ENCODE peak calls at places on chromosomes 11 and 22, in nine cellular contexts. R is IMR-90, W is GM23248, X is H9, T is neural progenitor cell, J is PC-9, S is A549, B is HCT116, I is fibroblast of lung. G is an unnamed sample.

GRCh38 chr11:61832758-61833157 is 4.7 kb downstream of the FADS2 start:
- DNase-seq in R (no peak), W (no peak), X (no peak), T (no peak), J (no peak), S (no peak), B (no peak), I (no peak), G (no peak)

GRCh38 chr22:30196141-30196866 is 50.3 kb downstream of the LIF start:
- DNase-seq in R (peak; percentile 100), W (peak; percentile 100), X (peak; percentile 87), T (peak; percentile 29), J (peak; percentile 100), S (peak; percentile 83), B (peak; percentile 91), I (peak; percentile 100), G (peak; percentile 99)

GRCh38 chr11:122494171-122494570 is 161.4 kb upstream of the UBASH3B start:
- DNase-seq in R (peak; percentile 1), W (peak; percentile 58), X (no peak), T (no peak), J (no peak), S (no peak), B (no peak), I (peak; percentile 53), G (no peak)

GRCh38 chr11:130782361-130783221 is 133.7 kb downstream of the SNX19 start:
- DNase-seq in R (peak; percentile 52), W (peak; percentile 79), X (no peak), T (peak; percentile 27), J (peak; percentile 51), S (no peak), B (no peak), I (peak; percentile 64), G (peak; percentile 61)

GRCh38 chr22:38180841-38181452 is 683 bp downstream of the PLA2G6 start:
- DNase-seq in R (no peak), W (peak; percentile 33), X (no peak), T (no peak), J (peak; percentile 83), S (no peak), B (no peak), I (peak; percentile 23), G (no peak)

GRCh38 chr22:40482391-40482790 is 112.0 kb downstream of the SGSM3 start:
- DNase-seq in R (no peak), W (no peak), X (no peak), T (no peak), J (peak; percentile 76), S (no peak), B (no peak), I (no peak), G (no peak)

GRCh38 chr22:47356433-47357011 is 594.1 kb downstream of the TBC1D22A start:
- DNase-seq in R (no peak), W (no peak), X (no peak), T (no peak), J (no peak), S (no peak), B (no peak), I (no peak), G (no peak)

GRCh38 chr11:83293436-83293732 is 7.2 kb upstream of the CCDC90B start:
- DNase-seq in R (no peak), W (no peak), X (no peak), T (no peak), J (no peak), S (no peak), B (no peak), I (no peak), G (no peak)

GRCh38 chr11:36027731-36028130 is 83.9 kb downstream of the LDLRAD3 start:
- DNase-seq in R (no peak), W (no peak), X (no peak), T (no peak), J (no peak), S (no peak), B (no peak), I (no peak), G (no peak)

GRCh38 chr11:114154271-114155047 is 94.9 kb downstream of the ZBTB16 start:
- DNase-seq in R (no peak), W (peak; percentile 60), X (no peak), T (no peak), J (no peak), S (no peak), B (no peak), I (peak; percentile 99), G (peak; percentile 72)

GRCh38 chr11:1834132-1834610 is 619 bp upstream of the SYT8 start:
- DNase-seq in R (no peak), W (no peak), X (no peak), T (no peak), J (peak; percentile 87), S (no peak), B (peak; percentile 74), I (no peak), G (no peak)

GRCh38 chr22:39409630-39410029 is 10.1 kb downstream of the TAB1 start:
- DNase-seq in R (no peak), W (no peak), X (no peak), T (no peak), J (no peak), S (no peak), B (no peak), I (no peak), G (no peak)

GRCh38 chr11:90219438-90219837 is 3.4 kb downstream of the CHORDC1 start:
- DNase-seq in R (no peak), W (no peak), X (no peak), T (no peak), J (no peak), S (no peak), B (no peak), I (no peak), G (no peak)

GRCh38 chr11:90222152-90222458 is 744 bp downstream of the CHORDC1 start:
- DNase-seq in R (no peak), W (no peak), X (no peak), T (no peak), J (no peak), S (no peak), B (no peak), I (peak; percentile 38), G (no peak)

GRCh38 chr11:90220391-90220790 is 2.5 kb downstream of the CHORDC1 start:
- DNase-seq in R (peak; percentile 72), W (peak; percentile 84), X (no peak), T (no peak), J (peak; percentile 52), S (peak; percentile 7), B (no peak), I (peak; percentile 75), G (peak; percentile 41)

GRCh38 chr11:90216611-90217010 is 6.2 kb downstream of the CHORDC1 start:
- DNase-seq in R (no peak), W (no peak), X (no peak), T (no peak), J (no peak), S (no peak), B (no peak), I (no peak), G (no peak)

DNA sequence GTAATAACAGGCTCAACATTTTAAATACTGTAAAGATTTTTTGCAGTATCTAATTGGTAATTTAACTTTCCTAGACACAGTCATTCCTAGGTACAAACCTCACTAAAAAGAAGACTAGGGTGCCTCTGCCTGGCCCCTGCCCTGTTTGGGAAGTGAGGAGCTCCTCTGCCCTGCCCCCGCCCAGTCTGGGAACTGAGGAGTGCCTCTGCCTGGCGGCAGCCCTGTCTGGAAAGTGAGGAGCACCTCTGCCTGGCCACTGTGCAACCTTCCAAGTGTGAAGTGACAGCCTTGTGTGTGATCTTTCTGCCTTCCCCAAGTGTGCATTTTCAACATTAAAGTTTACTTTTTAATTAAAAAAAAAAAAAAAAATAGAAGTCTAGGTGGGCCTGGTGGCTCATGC is 4.2 kb downstream of the CHORDC1 start:
- DNase-seq in R (no peak), W (no peak), X (peak; percentile 49), T (peak; percentile 55), J (no peak), S (no peak), B (no peak), I (no peak), G (no peak)
- H3K4me1 ChIP-seq in R (peaks cover 6% of the 10 kb centered on the region), W (peaks cover 17% of the 10 kb centered on the region), X (no peaks in the 10 kb centered on the region), T (peaks cover 17% of the 10 kb centered on the region), J (peaks cover 36% of the 10 kb centered on the region), S (peaks cover 37% of the 10 kb centered on the region), B (peaks cover 33% of the 10 kb centered on the region), I (no peaks in the 10 kb centered on the region), G (peaks cover 4% of the 10 kb centered on the region)

GRCh38 chr11:120090411-120090810 is 47.5 kb downstream of the TRIM29 start:
- DNase-seq in R (no peak), W (no peak), X (no peak), T (no peak), J (no peak), S (no peak), B (no peak), I (no peak), G (no peak)

GRCh38 chr11:120089036-120090001 is 48.6 kb downstream of the TRIM29 start:
- DNase-seq in R (no peak), W (no peak), X (no peak), T (no peak), J (no peak), S (no peak), B (no peak), I (no peak), G (no peak)

GRCh38 chr11:120088056-120088455 is 49.9 kb downstream of the TRIM29 start:
- DNase-seq in R (no peak), W (no peak), X (no peak), T (no peak), J (no peak), S (no peak), B (no peak), I (no peak), G (no peak)

GRCh38 chr11:120091701-120092100 is 46.2 kb downstream of the TRIM29 start:
- DNase-seq in R (no peak), W (no peak), X (no peak), T (no peak), J (no peak), S (no peak), B (no peak), I (no peak), G (no peak)

GRCh38 chr11:120091121-120091520 is 46.8 kb downstream of the TRIM29 start:
- DNase-seq in R (no peak), W (no peak), X (no peak), T (no peak), J (no peak), S (no peak), B (no peak), I (no peak), G (no peak)
- H3K4me2 ChIP-seq in R (no peak overlapping the region), W (no peak overlapping the region), X (no peak overlapping the region), T (no peak overlapping the region), J (no peak overlapping the region), S (no peak overlapping the region), B (no peak overlapping the region), I (no peak overlapping the region), G (no peak overlapping the region)

GRCh38 chr11:65426839-65427690 is 4.5 kb downstream of the NEAT1 start:
- DNase-seq in R (peak; percentile 77), W (peak; percentile 91), X (peak; percentile 47), T (no peak), J (peak; percentile 54), S (no peak), B (peak; percentile 61), I (peak; percentile 71), G (peak; percentile 88)
- H3K4me1 ChIP-seq in R (no peaks in the 10 kb centered on the region), W (peaks cover 11% of the 10 kb centered on the region), X (peaks cover 29% of the 10 kb centered on the region), T (peaks cover 16% of the 10 kb centered on the region), J (peaks cover 52% of the 10 kb centered on the region), S (peaks cover 27% of the 10 kb centered on the region), B (peaks cover 72% of the 10 kb centered on the region), I (no peaks in the 10 kb centered on the region), G (peaks cover 2% of the 10 kb centered on the region)

DNA sequence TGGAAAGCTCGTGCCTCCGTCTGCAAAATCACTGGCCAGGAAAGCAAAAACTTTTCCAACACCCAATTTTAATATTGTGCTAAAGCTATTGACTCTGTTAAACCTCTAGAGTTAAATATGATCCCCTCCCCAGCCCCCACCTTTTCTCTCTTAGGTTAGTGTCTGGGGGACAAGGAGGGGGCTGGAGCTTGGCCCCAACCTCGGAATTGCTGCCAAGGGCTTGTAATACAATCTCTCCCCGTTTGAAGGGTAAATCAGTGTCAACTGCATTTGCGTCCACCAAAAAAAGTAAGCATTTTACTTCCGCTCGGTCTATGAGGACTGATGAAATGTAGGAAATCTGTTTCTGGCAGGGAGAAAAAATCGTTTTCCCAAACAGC is at the start of gene GAS2:
- DNase-seq in R (peak; percentile 1), W (no peak), X (no peak), T (no peak), J (no peak), S (no peak), B (no peak), I (peak; percentile 39), G (peak; percentile 26)
- H3K4me2 ChIP-seq in R (peak within 1 kb of the TSS; percentile 64), W (peak within 1 kb of the TSS; percentile 29), X (peak within 1 kb of the TSS; percentile 62), T (peak within 1 kb of the TSS; percentile 88), J (no peak within 1 kb of the TSS), S (peak within 1 kb of the TSS; percentile 70), B (no peak within 1 kb of the TSS), I (peak within 1 kb of the TSS; percentile 32), G (peak within 1 kb of the TSS; percentile 92)

G was measured in mesenchymal stem cell.